ENCODE peak calls at places on chromosomes 1 and 21, in five cellular contexts. One of them, this sample, is unnamed.

GRCh38 chr21:45548711-45549491 is 6.7 kb upstream of the SLC19A1 start:
- DNase-seq in pons: no peak
- DNase-seq in non-pigmented ciliary epithelial cell: no peak
- DNase-seq in D721Med: no peak
- DNase-seq in epithelial cell of proximal tubule: no peak
- DNase-seq in this sample: no peak

GRCh38 chr1:25799758-25800537 is at the start of gene SELENON:
- DNase-seq in pons: no peak
- DNase-seq in non-pigmented ciliary epithelial cell: no peak
- DNase-seq in D721Med: peak; percentile 58
- DNase-seq in epithelial cell of proximal tubule: no peak
- DNase-seq in this sample: peak; percentile 95

GRCh38 chr1:30109853-30110252 is 613.5 kb downstream of the MATN1 start:
- DNase-seq in pons: peak; percentile 8
- DNase-seq in non-pigmented ciliary epithelial cell: no peak
- DNase-seq in D721Med: no peak
- DNase-seq in epithelial cell of proximal tubule: no peak
- DNase-seq in this sample: no peak

GRCh38 chr1:13809461-13810159 is 109.6 kb downstream of the PRDM2 start:
- DNase-seq in pons: peak; percentile 13
- DNase-seq in non-pigmented ciliary epithelial cell: no peak
- DNase-seq in D721Med: no peak
- DNase-seq in epithelial cell of proximal tubule: no peak
- DNase-seq in this sample: no peak

GRCh38 chr1:223143760-223144248 is 756 bp upstream of the TLR5 start:
- DNase-seq in pons: peak; percentile 29
- DNase-seq in non-pigmented ciliary epithelial cell: no peak
- DNase-seq in D721Med: no peak
- DNase-seq in epithelial cell of proximal tubule: no peak
- DNase-seq in this sample: no peak

GRCh38 chr1:173503391-173503790 is 26.3 kb downstream of the PRDX6 start:
- DNase-seq in pons: no peak
- DNase-seq in non-pigmented ciliary epithelial cell: no peak
- DNase-seq in D721Med: no peak
- DNase-seq in epithelial cell of proximal tubule: no peak
- DNase-seq in this sample: no peak

GRCh38 chr1:19315378-19316206 is 3.5 kb downstream of the SLC66A1 start:
- DNase-seq in pons: peak; percentile 26
- DNase-seq in non-pigmented ciliary epithelial cell: no peak
- DNase-seq in D721Med: no peak
- DNase-seq in epithelial cell of proximal tubule: no peak
- DNase-seq in this sample: peak; percentile 72

GRCh38 chr1:184068354-184068753 is 16.8 kb downstream of the TSEN15 start:
- DNase-seq in pons: no peak
- DNase-seq in non-pigmented ciliary epithelial cell: no peak
- DNase-seq in D721Med: no peak
- DNase-seq in epithelial cell of proximal tubule: no peak
- DNase-seq in this sample: no peak

GRCh38 chr1:159005676-159006075 is 4.0 kb upstream of the IFI16 start:
- DNase-seq in pons: no peak
- DNase-seq in non-pigmented ciliary epithelial cell: no peak
- DNase-seq in D721Med: no peak
- DNase-seq in epithelial cell of proximal tubule: no peak
- DNase-seq in this sample: peak; percentile 55

GRCh38 chr1:155989242-155989991 is 11.1 kb upstream of the ARHGEF2 start:
- DNase-seq in pons: peak; percentile 79
- DNase-seq in non-pigmented ciliary epithelial cell: no peak
- DNase-seq in D721Med: no peak
- DNase-seq in epithelial cell of proximal tubule: no peak
- DNase-seq in this sample: no peak

GRCh38 chr21:18986197-18986596 is 582.6 kb upstream of the TMPRSS15 start:
- DNase-seq in pons: peak; percentile 15
- DNase-seq in non-pigmented ciliary epithelial cell: no peak
- DNase-seq in D721Med: no peak
- DNase-seq in epithelial cell of proximal tubule: no peak
- DNase-seq in this sample: no peak

GRCh38 chr1:202665417-202665816 is 44.8 kb downstream of the SYT2 start:
- DNase-seq in pons: no peak
- DNase-seq in non-pigmented ciliary epithelial cell: no peak
- DNase-seq in D721Med: no peak
- DNase-seq in epithelial cell of proximal tubule: no peak
- DNase-seq in this sample: no peak

GRCh38 chr1:223411309-223411708 is 18.1 kb downstream of the CCDC185 start:
- DNase-seq in pons: no peak
- DNase-seq in non-pigmented ciliary epithelial cell: peak; percentile 49
- DNase-seq in D721Med: no peak
- DNase-seq in epithelial cell of proximal tubule: no peak
- DNase-seq in this sample: no peak

GRCh38 chr1:33007190-33008050 is 29.3 kb downstream of the AK2 start:
- DNase-seq in pons: no peak
- DNase-seq in non-pigmented ciliary epithelial cell: no peak
- DNase-seq in D721Med: no peak
- DNase-seq in epithelial cell of proximal tubule: no peak
- DNase-seq in this sample: no peak

GRCh38 chr21:33205476-33205875 is 24.3 kb upstream of the IFNAR2 start:
- DNase-seq in pons: no peak
- DNase-seq in non-pigmented ciliary epithelial cell: no peak
- DNase-seq in D721Med: no peak
- DNase-seq in epithelial cell of proximal tubule: no peak
- DNase-seq in this sample: no peak

GRCh38 chr1:228101994-228102790 is 933 bp downstream of the C1orf35 start:
- DNase-seq in pons: no peak
- DNase-seq in non-pigmented ciliary epithelial cell: no peak
- DNase-seq in D721Med: peak; percentile 59
- DNase-seq in epithelial cell of proximal tubule: no peak
- DNase-seq in this sample: no peak

GRCh38 chr1:214637722-214638473 is 34.9 kb downstream of the CENPF start:
- DNase-seq in pons: peak; percentile 41
- DNase-seq in non-pigmented ciliary epithelial cell: no peak
- DNase-seq in D721Med: no peak
- DNase-seq in epithelial cell of proximal tubule: no peak
- DNase-seq in this sample: no peak

GRCh38 chr21:16169102-16169511 is 439.3 kb downstream of the USP25 start:
- DNase-seq in pons: peak; percentile 39
- DNase-seq in non-pigmented ciliary epithelial cell: no peak
- DNase-seq in D721Med: no peak
- DNase-seq in epithelial cell of proximal tubule: no peak
- DNase-seq in this sample: no peak